ENCODE peak calls at places on chromosome 5, in seven cellular contexts. Y, V, F, B, Q, Z and G are unnamed samples.

GRCh38 chr5:130715541-130715940 is 449.5 kb downstream of the HINT1 start:
- DNase-seq in F (no peak), B (no peak), Y (no peak), V (peak; percentile 4), Q (no peak), Z (peak; percentile 28), G (no peak)

GRCh38 chr5:83636141-83636540 is 84.5 kb downstream of the HAPLN1 start:
- DNase-seq in Z (no peak), B (no peak), V (no peak), Q (no peak), F (no peak), Y (no peak), G (peak; percentile 11)

GRCh38 chr5:56142620-56143431 is 90.3 kb downstream of the ANKRD55 start:
- DNase-seq in Q (no peak), V (peak; percentile 89), Y (no peak), Z (no peak), B (no peak), F (no peak), G (no peak)

GRCh38 chr5:79878721-79879336 is 112.2 kb downstream of the MTX3 start:
- DNase-seq in Y (no peak), V (no peak), B (peak; percentile 75), Z (no peak), Q (no peak), F (peak; percentile 50), G (no peak)

GRCh38 chr5:130135506-130135905 is 231.2 kb downstream of the CHSY3 start:
- DNase-seq in Y (no peak), F (no peak), V (no peak), Z (no peak), B (no peak), Q (no peak), G (peak; percentile 11)

GRCh38 chr5:96885518-96886338 is 9.4 kb downstream of the ERAP2 start:
- DNase-seq in Z (no peak), Q (peak; percentile 75), V (peak; percentile 37), B (no peak), Y (no peak), F (peak; percentile 13), G (no peak)

GRCh38 chr5:172823840-172824362 is 10.2 kb upstream of the ERGIC1 start:
- DNase-seq in Y (no peak), Z (no peak), B (no peak), V (no peak), F (no peak), Q (no peak), G (no peak)

GRCh38 chr5:100479079-100479688 is 56.0 kb upstream of the FAM174A start:
- DNase-seq in F (peak; percentile 32), Z (peak; percentile 74), V (peak; percentile 39), B (no peak), Q (peak; percentile 65), Y (peak; percentile 30), G (no peak)

GRCh38 chr5:114305402-114306207 is 56.3 kb upstream of the KCNN2 start:
- DNase-seq in Z (peak; percentile 34), Y (no peak), V (peak; percentile 35), F (peak; percentile 72), B (no peak), Q (peak; percentile 60), G (peak; percentile 20)

GRCh38 chr5:116144103-116144502 is 59.3 kb downstream of the COMMD10 start:
- DNase-seq in Z (no peak), F (no peak), Q (no peak), Y (no peak), V (peak; percentile 47), B (no peak), G (no peak)

GRCh38 chr5:86880785-86881492 is 263.2 kb downstream of the COX7C start:
- DNase-seq in B (peak; percentile 53), Y (peak; percentile 51), Q (peak; percentile 81), V (peak; percentile 63), F (peak; percentile 93), Z (peak; percentile 80), G (peak; percentile 32)

GRCh38 chr5:151086905-151087360 is 6.1 kb upstream of the TNIP1 start:
- DNase-seq in B (peak; percentile 78), F (no peak), Y (no peak), Z (no peak), Q (no peak), V (peak; percentile 29), G (no peak)

GRCh38 chr5:87300176-87300575 is 32.5 kb downstream of the RASA1 start:
- DNase-seq in V (no peak), Z (no peak), Y (no peak), F (no peak), Q (no peak), B (no peak), G (no peak)

GRCh38 chr5:155260798-155261197 is 247.2 kb downstream of the KIF4B start:
- DNase-seq in F (peak; percentile 10), Q (peak; percentile 61), B (no peak), Z (peak; percentile 32), V (peak; percentile 9), Y (peak; percentile 50), G (no peak)

GRCh38 chr5:69007726-69008368 is 86.0 kb upstream of the SLC30A5 start:
- DNase-seq in V (peak; percentile 54), Q (peak; percentile 92), B (peak; percentile 91), Y (peak; percentile 55), F (peak; percentile 64), Z (peak; percentile 53), G (peak; percentile 44)

GRCh38 chr5:131229623-131230022 is 34.2 kb upstream of the CDC42SE2 start:
- DNase-seq in F (no peak), Z (no peak), B (no peak), V (no peak), Y (no peak), Q (no peak), G (no peak)

GRCh38 chr5:538271-538771 is 14.1 kb upstream of the SLC9A3 start:
- DNase-seq in Q (no peak), Z (no peak), B (no peak), Y (no peak), F (no peak), V (no peak), G (no peak)

GRCh38 chr5:140287776-140288521 is 15.0 kb downstream of the PFDN1 start:
- DNase-seq in Q (no peak), V (no peak), Y (no peak), F (no peak), Z (no peak), B (no peak), G (no peak)

GRCh38 chr5:40385544-40385943 is 294.2 kb upstream of the PTGER4 start:
- DNase-seq in V (peak; percentile 97), Z (no peak), Y (no peak), F (no peak), B (peak; percentile 58), Q (no peak), G (no peak)

GRCh38 chr5:127887282-127887681 is 184.1 kb downstream of the CCDC192 start:
- DNase-seq in Q (no peak), F (no peak), B (no peak), Y (no peak), V (peak; percentile 68), Z (no peak), G (no peak)

GRCh38 chr5:74054139-74054538 is 428.1 kb downstream of the ARHGEF28 start:
- DNase-seq in Q (no peak), V (no peak), Z (no peak), F (no peak), Y (peak; percentile 15), B (no peak), G (no peak)

GRCh38 chr5:171494452-171495121 is 75.1 kb downstream of the FGF18 start:
- DNase-seq in Y (no peak), Z (peak; percentile 49), V (peak; percentile 85), F (peak; percentile 2), Q (peak; percentile 78), B (no peak), G (peak; percentile 62)

GRCh38 chr5:72018158-72018803 is 89.0 kb upstream of the MAP1B start:
- DNase-seq in Y (no peak), Q (peak; percentile 63), B (peak; percentile 76), Z (peak; percentile 11), F (peak; percentile 73), V (peak; percentile 14), G (peak; percentile 21)

GRCh38 chr5:90590-91547 is 1.1 kb upstream of the PLEKHG4B start:
- DNase-seq in B (no peak), V (peak; percentile 64), Z (peak; percentile 54), Y (no peak), Q (peak; percentile 39), F (no peak), G (peak; percentile 48)

GRCh38 chr5:127870914-127871313 is 167.7 kb downstream of the CCDC192 start:
- DNase-seq in V (peak; percentile 49), F (no peak), B (no peak), Q (no peak), Z (no peak), Y (no peak), G (no peak)

GRCh38 chr5:111685969-111686368 is 71.0 kb downstream of the NREP start:
- DNase-seq in F (no peak), B (no peak), Y (no peak), V (peak; percentile 31), Z (peak; percentile 53), Q (peak; percentile 38), G (no peak)